ENCODE peak calls at places on chromosomes 1 and 21, in six cellular contexts. One of them, this sample, is unnamed. For H3K36me3 and H3K4me1, the result is how much of the 10 kb centered on the place peaks cover.

GRCh38 chr1:26336477-26337205 is 17.3 kb downstream of the CRYBG2 start:
- DNase-seq in fibroblast of lung: no peak
- DNase-seq in K562: peak
- DNase-seq in gastrocnemius medialis: peak
- DNase-seq in cardiac muscle cell: peak
- DNase-seq in kidney: peak
- DNase-seq in this sample: peak

GRCh38 chr21:21163904-21164303 is 165.7 kb downstream of the NCAM2 start:
- DNase-seq in cardiac muscle cell: peak
- DNase-seq in K562: peak
- DNase-seq in kidney: no peak
- DNase-seq in gastrocnemius medialis: no peak
- DNase-seq in fibroblast of lung: peak
- DNase-seq in this sample: peak

GRCh38 chr1:167563579-167564246 is 10.2 kb upstream of the CREG1 start:
- DNase-seq in K562: peak
- DNase-seq in fibroblast of lung: no peak
- DNase-seq in gastrocnemius medialis: peak
- DNase-seq in cardiac muscle cell: peak
- DNase-seq in kidney: no peak
- DNase-seq in this sample: peak

GRCh38 chr1:171909711-171910110 is 68.4 kb downstream of the DNM3 start:
- DNase-seq in fibroblast of lung: no peak
- DNase-seq in cardiac muscle cell: no peak
- DNase-seq in K562: no peak
- DNase-seq in gastrocnemius medialis: no peak
- DNase-seq in kidney: no peak
- DNase-seq in this sample: no peak

GRCh38 chr1:167599839-167600581 is 30.0 kb upstream of the RCSD1 start:
- DNase-seq in fibroblast of lung: peak
- DNase-seq in cardiac muscle cell: peak
- DNase-seq in K562: peak
- DNase-seq in gastrocnemius medialis: peak
- DNase-seq in kidney: no peak
- DNase-seq in this sample: peak

GRCh38 chr1:31376374-31377134 is 3.7 kb upstream of the FABP3 start:
- DNase-seq in gastrocnemius medialis: no peak
- DNase-seq in fibroblast of lung: peak
- DNase-seq in cardiac muscle cell: no peak
- DNase-seq in K562: peak
- DNase-seq in kidney: no peak
- DNase-seq in this sample: peak

GRCh38 chr1:240804475-240804874 is 192.5 kb upstream of the GREM2 start:
- DNase-seq in cardiac muscle cell: no peak
- DNase-seq in fibroblast of lung: no peak
- DNase-seq in kidney: no peak
- DNase-seq in gastrocnemius medialis: no peak
- DNase-seq in K562: no peak
- DNase-seq in this sample: no peak

GRCh38 chr1:166479052-166479631 is 312.3 kb upstream of the FAM78B start:
- DNase-seq in gastrocnemius medialis: no peak
- DNase-seq in K562: peak
- DNase-seq in fibroblast of lung: peak
- DNase-seq in cardiac muscle cell: peak
- DNase-seq in kidney: no peak
- DNase-seq in this sample: peak

GRCh38 chr1:160860840-160861505 is 1.7 kb downstream of the CD244 start:
- DNase-seq in K562: no peak
- DNase-seq in fibroblast of lung: no peak
- DNase-seq in cardiac muscle cell: no peak
- DNase-seq in kidney: no peak
- DNase-seq in gastrocnemius medialis: no peak
- DNase-seq in this sample: no peak

GRCh38 chr1:53328490-53329182 is 766 bp upstream of the LRP8 start:
- DNase-seq in gastrocnemius medialis: no peak
- DNase-seq in fibroblast of lung: no peak
- DNase-seq in kidney: peak
- DNase-seq in cardiac muscle cell: no peak
- DNase-seq in K562: no peak
- DNase-seq in this sample: no peak

GRCh38 chr1:69221492-69221990 is 346.2 kb upstream of the LRRC7 start:
- DNase-seq in fibroblast of lung: no peak
- DNase-seq in K562: no peak
- DNase-seq in kidney: no peak
- DNase-seq in cardiac muscle cell: peak
- DNase-seq in gastrocnemius medialis: no peak
- DNase-seq in this sample: no peak

GRCh38 chr1:109823543-109824348 is 60.0 kb upstream of the EPS8L3 start:
- DNase-seq in kidney: peak
- DNase-seq in cardiac muscle cell: peak
- DNase-seq in fibroblast of lung: peak
- DNase-seq in gastrocnemius medialis: no peak
- DNase-seq in K562: peak
- DNase-seq in this sample: no peak

GRCh38 chr21:33909756-33910155 is 5.8 kb downstream of the ATP5PO start:
- DNase-seq in cardiac muscle cell: peak
- DNase-seq in gastrocnemius medialis: no peak
- DNase-seq in fibroblast of lung: no peak
- DNase-seq in kidney: no peak
- DNase-seq in K562: peak
- DNase-seq in this sample: no peak

GRCh38 chr1:57796609-57797008 is 372.7 kb upstream of the DAB1 start:
- DNase-seq in fibroblast of lung: peak
- DNase-seq in K562: no peak
- DNase-seq in gastrocnemius medialis: no peak
- DNase-seq in cardiac muscle cell: no peak
- DNase-seq in kidney: no peak
- DNase-seq in this sample: no peak

GRCh38 chr1:178933709-178934573 is 63.1 kb upstream of the ANGPTL1 start:
- DNase-seq in cardiac muscle cell: no peak
- DNase-seq in gastrocnemius medialis: no peak
- DNase-seq in fibroblast of lung: peak
- DNase-seq in kidney: no peak
- DNase-seq in K562: no peak
- DNase-seq in this sample: no peak

GRCh38 chr1:31700468-31701136 is 3.2 kb downstream of the COL16A1 start:
- DNase-seq in kidney: no peak
- DNase-seq in K562: no peak
- DNase-seq in cardiac muscle cell: no peak
- DNase-seq in fibroblast of lung: no peak
- DNase-seq in gastrocnemius medialis: no peak
- DNase-seq in this sample: no peak

GRCh38 chr1:43849670-43850069 is 83.9 kb upstream of the ARTN start:
- DNase-seq in gastrocnemius medialis: no peak
- DNase-seq in cardiac muscle cell: peak
- DNase-seq in kidney: no peak
- DNase-seq in K562: no peak
- DNase-seq in fibroblast of lung: no peak
- DNase-seq in this sample: no peak

GRCh38 chr21:44703731-44704635 is 7.0 kb downstream of the KRTAP10-12 start:
- DNase-seq in K562: peak
- DNase-seq in gastrocnemius medialis: no peak
- DNase-seq in fibroblast of lung: no peak
- DNase-seq in kidney: peak
- DNase-seq in cardiac muscle cell: no peak
- DNase-seq in this sample: no peak

GRCh38 chr1:86998727-86999126 is 84.3 kb downstream of the HS2ST1 start:
- DNase-seq in K562: no peak
- DNase-seq in gastrocnemius medialis: no peak
- DNase-seq in cardiac muscle cell: no peak
- DNase-seq in kidney: no peak
- DNase-seq in fibroblast of lung: no peak
- DNase-seq in this sample: no peak

GRCh38 chr1:86499987-86500593 is 31.4 kb downstream of the CLCA1 start:
- DNase-seq in cardiac muscle cell: peak
- DNase-seq in gastrocnemius medialis: no peak
- DNase-seq in fibroblast of lung: peak
- DNase-seq in kidney: no peak
- DNase-seq in K562: peak
- DNase-seq in this sample: no peak

GRCh38 chr1:1756661-1757421 is 21.4 kb downstream of the NADK start:
- DNase-seq in gastrocnemius medialis: no peak
- DNase-seq in kidney: peak
- DNase-seq in fibroblast of lung: no peak
- DNase-seq in cardiac muscle cell: no peak
- DNase-seq in K562: no peak
- DNase-seq in this sample: no peak

GRCh38 chr1:90371106-90371813 is 345.8 kb downstream of the BARHL2 start:
- DNase-seq in gastrocnemius medialis: no peak
- DNase-seq in kidney: no peak
- DNase-seq in K562: no peak
- DNase-seq in fibroblast of lung: peak
- DNase-seq in cardiac muscle cell: no peak
- DNase-seq in this sample: no peak

GRCh38 chr1:43350976-43351375 is 7.8 kb upstream of the CDC20 start:
- DNase-seq in cardiac muscle cell: no peak
- DNase-seq in fibroblast of lung: no peak
- DNase-seq in gastrocnemius medialis: no peak
- DNase-seq in K562: no peak
- DNase-seq in kidney: no peak
- DNase-seq in this sample: no peak

GRCh38 chr1:63461661-63462230 is 61.3 kb downstream of the ITGB3BP start:
- DNase-seq in cardiac muscle cell: no peak
- DNase-seq in fibroblast of lung: no peak
- DNase-seq in K562: no peak
- DNase-seq in kidney: no peak
- DNase-seq in gastrocnemius medialis: no peak
- DNase-seq in this sample: no peak

GRCh38 chr1:63463248-63463647 is 59.8 kb downstream of the ITGB3BP start:
- DNase-seq in fibroblast of lung: peak
- DNase-seq in gastrocnemius medialis: no peak
- DNase-seq in kidney: no peak
- DNase-seq in K562: no peak
- DNase-seq in cardiac muscle cell: no peak
- DNase-seq in this sample: no peak

DNA sequence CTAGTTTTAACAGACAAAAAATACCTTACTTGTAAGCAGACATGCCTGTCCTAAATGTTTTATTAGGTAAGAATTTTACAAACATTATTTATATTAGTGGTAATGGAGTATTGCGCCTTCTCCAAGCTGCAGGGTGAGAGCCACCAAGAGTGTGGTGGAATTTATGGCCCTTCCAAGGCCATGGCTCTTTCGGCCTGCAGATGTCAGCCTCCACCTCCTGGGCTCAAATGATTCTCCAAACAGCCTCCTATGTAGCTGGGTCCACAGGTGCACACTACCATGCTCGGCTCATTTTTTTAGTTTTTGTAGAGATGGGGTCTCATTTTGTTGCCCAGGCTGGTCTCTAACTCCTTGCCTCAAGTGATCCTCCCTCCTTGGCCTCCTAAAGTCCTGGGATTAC is 56.3 kb downstream of the ITGB3BP start:
- DNase-seq in K562: no peak
- DNase-seq in fibroblast of lung: no peak
- DNase-seq in gastrocnemius medialis: no peak
- DNase-seq in kidney: no peak
- DNase-seq in cardiac muscle cell: no peak
- DNase-seq in this sample: no peak
- TF ChIP-seq CTCF in K562: peak
- TF ChIP-seq CTCF in fibroblast of lung: no peak
- TF ChIP-seq CTCF in gastrocnemius medialis: no peak
- TF ChIP-seq CTCF in kidney: no peak
- TF ChIP-seq CTCF in cardiac muscle cell: no peak
- TF ChIP-seq CTCF in this sample: no peak

GRCh38 chr1:169868978-169869377 is 24.7 kb downstream of the SCYL3 start:
- DNase-seq in kidney: no peak
- DNase-seq in fibroblast of lung: no peak
- DNase-seq in cardiac muscle cell: no peak
- DNase-seq in gastrocnemius medialis: no peak
- DNase-seq in K562: no peak
- DNase-seq in this sample: no peak
- H3K36me3 ChIP-seq in kidney: half or more
- H3K36me3 ChIP-seq in fibroblast of lung: under half
- H3K36me3 ChIP-seq in cardiac muscle cell: half or more
- H3K36me3 ChIP-seq in gastrocnemius medialis: under half
- H3K36me3 ChIP-seq in K562: half or more
- H3K36me3 ChIP-seq in this sample: under half

DNA sequence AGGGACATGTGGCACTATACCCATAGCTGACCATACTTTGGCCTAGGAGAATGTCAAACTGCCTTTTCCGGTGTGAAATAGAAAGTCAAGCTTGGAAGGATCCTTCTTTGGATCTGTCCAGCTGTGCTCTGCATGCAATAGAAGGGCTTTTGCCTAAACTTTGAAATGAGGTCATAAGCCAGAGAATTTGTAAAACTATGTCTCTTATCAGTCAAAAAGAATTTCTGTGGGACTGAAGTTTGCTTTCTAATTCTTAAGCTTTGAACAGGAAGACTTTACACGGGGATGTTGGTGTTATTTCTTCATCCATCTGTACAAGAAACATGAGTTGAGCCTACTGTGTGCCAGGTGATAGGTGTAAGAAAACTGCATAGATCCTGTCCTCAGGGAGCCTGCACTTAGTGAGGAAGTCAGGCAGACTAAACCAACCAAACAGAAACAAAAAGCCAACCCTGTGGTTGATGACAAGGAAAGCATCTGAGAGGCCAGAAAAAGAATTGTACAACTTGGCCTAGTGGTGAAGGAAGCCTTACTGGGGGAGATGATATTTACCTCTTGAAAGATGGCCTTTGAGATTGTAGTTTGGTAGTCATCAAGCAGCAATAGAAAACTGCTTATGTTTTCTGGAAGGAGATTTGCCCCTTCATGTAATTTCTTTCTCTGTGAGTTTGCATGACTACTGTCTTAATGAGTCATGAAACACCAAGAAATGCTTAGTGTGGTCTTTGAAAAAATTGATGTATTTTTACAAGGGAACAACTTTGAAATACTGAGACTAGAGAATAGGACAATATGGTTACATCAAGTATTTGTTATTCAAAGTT is 24.8 kb downstream of the TGFB2 start:
- DNase-seq in fibroblast of lung: peak
- DNase-seq in gastrocnemius medialis: no peak
- DNase-seq in kidney: no peak
- DNase-seq in K562: no peak
- DNase-seq in cardiac muscle cell: no peak
- DNase-seq in this sample: no peak
- H3K4me1 ChIP-seq in fibroblast of lung: under half
- H3K4me1 ChIP-seq in gastrocnemius medialis: half or more
- H3K4me1 ChIP-seq in kidney: under half
- H3K4me1 ChIP-seq in K562: under half
- H3K4me1 ChIP-seq in cardiac muscle cell: half or more
- H3K4me1 ChIP-seq in this sample: under half

GRCh38 chr1:15833069-15833679 is 14.3 kb upstream of the SPEN start:
- DNase-seq in gastrocnemius medialis: peak
- DNase-seq in K562: no peak
- DNase-seq in cardiac muscle cell: no peak
- DNase-seq in fibroblast of lung: peak
- DNase-seq in kidney: peak
- DNase-seq in this sample: no peak

GRCh38 chr1:15834406-15835204 is 12.9 kb upstream of the SPEN start:
- DNase-seq in fibroblast of lung: peak
- DNase-seq in cardiac muscle cell: peak
- DNase-seq in K562: peak
- DNase-seq in gastrocnemius medialis: peak
- DNase-seq in kidney: peak
- DNase-seq in this sample: peak

GRCh38 chr1:15826810-15827507 is 19.5 kb upstream of the UQCRHL start:
- DNase-seq in gastrocnemius medialis: no peak
- DNase-seq in cardiac muscle cell: no peak
- DNase-seq in kidney: no peak
- DNase-seq in fibroblast of lung: no peak
- DNase-seq in K562: no peak
- DNase-seq in this sample: no peak

GRCh38 chr1:15833842-15834405 is 13.6 kb upstream of the SPEN start:
- DNase-seq in kidney: no peak
- DNase-seq in K562: no peak
- DNase-seq in fibroblast of lung: no peak
- DNase-seq in gastrocnemius medialis: no peak
- DNase-seq in cardiac muscle cell: no peak
- DNase-seq in this sample: no peak

GRCh38 chr1:15830284-15830657 is 17.2 kb upstream of the SPEN start:
- DNase-seq in fibroblast of lung: no peak
- DNase-seq in K562: no peak
- DNase-seq in kidney: no peak
- DNase-seq in cardiac muscle cell: no peak
- DNase-seq in gastrocnemius medialis: no peak
- DNase-seq in this sample: no peak
- TF ChIP-seq CTCF in fibroblast of lung: no peak
- TF ChIP-seq CTCF in K562: no peak
- TF ChIP-seq CTCF in kidney: no peak
- TF ChIP-seq CTCF in cardiac muscle cell: no peak
- TF ChIP-seq CTCF in gastrocnemius medialis: no peak
- TF ChIP-seq CTCF in this sample: peak

This sample was measured in BE2C.